ENCODE peak calls at places on chromosomes 12 and 14, in nine cellular contexts. S is GM23338, T is GM20000, D is Calu3, Y is epithelial cell of proximal tubule, E is foreskin fibroblast, B is RWPE1, U is progenitor cell of endocrine pancreas, N is IMR-90. C is an unnamed sample.
A peak's percentile ranks its signal among the peaks of the same experiment; 100 is the strongest.

GRCh38 chr14:55599250-55599879 is 19.4 kb downstream of the KTN1 start:
- DNase-seq in S (no peak), T (no peak), D (peak; percentile 82), Y (no peak), E (no peak), B (peak; percentile 20), U (no peak), N (no peak), C (no peak)

GRCh38 chr12:18552829-18553228 is 185.0 kb downstream of the PLCZ1 start:
- DNase-seq in S (no peak), T (no peak), D (no peak), Y (no peak), E (no peak), B (no peak), U (no peak), N (no peak), C (no peak)

GRCh38 chr12:118190266-118190665 is 54.3 kb downstream of the PEBP1 start:
- DNase-seq in S (peak; percentile 10), T (no peak), D (no peak), Y (no peak), E (peak; percentile 18), B (no peak), U (no peak), N (peak; percentile 30), C (no peak)

GRCh38 chr12:5794156-5794555 is 150.9 kb downstream of the ANO2 start:
- DNase-seq in S (no peak), T (no peak), D (no peak), Y (no peak), E (no peak), B (no peak), U (no peak), N (no peak), C (no peak)

GRCh38 chr12:45039757-45040156 is 11.1 kb downstream of the DBX2 start:
- DNase-seq in S (no peak), T (no peak), D (no peak), Y (no peak), E (no peak), B (no peak), U (no peak), N (no peak), C (no peak)

GRCh38 chr12:54028324-54029201 is at the start of gene HOXC6:
- DNase-seq in S (peak; percentile 57), T (no peak), D (peak; percentile 49), Y (no peak), E (no peak), B (peak; percentile 76), U (no peak), N (no peak), C (peak; percentile 40)

GRCh38 chr12:76186507-76186906 is 102.0 kb upstream of the NAP1L1 start:
- DNase-seq in S (no peak), T (no peak), D (no peak), Y (no peak), E (no peak), B (no peak), U (no peak), N (peak; percentile 64), C (no peak)

GRCh38 chr12:50727466-50727865 is 36.4 kb upstream of the ATF1 start:
- DNase-seq in S (no peak), T (no peak), D (no peak), Y (no peak), E (no peak), B (peak; percentile 17), U (no peak), N (no peak), C (no peak)

GRCh38 chr12:121124402-121125109 is 8.1 kb upstream of the P2RX7 start:
- DNase-seq in S (peak; percentile 23), T (no peak), D (peak; percentile 80), Y (peak; percentile 100), E (peak; percentile 59), B (peak; percentile 95), U (no peak), N (peak; percentile 91), C (no peak)

GRCh38 chr14:90658541-90658967 is 157.7 kb downstream of the TTC7B start:
- DNase-seq in S (no peak), T (peak; percentile 13), D (no peak), Y (no peak), E (no peak), B (no peak), U (no peak), N (peak; percentile 85), C (no peak)

GRCh38 chr14:100486025-100486828 is 101.0 kb downstream of the BEGAIN start:
- DNase-seq in S (peak; percentile 94), T (peak; percentile 77), D (peak; percentile 60), Y (no peak), E (peak; percentile 84), B (peak; percentile 76), U (peak; percentile 93), N (peak; percentile 65), C (peak; percentile 98)

GRCh38 chr14:100031506-100032281 is 33.5 kb upstream of the EVL start:
- DNase-seq in S (no peak), T (no peak), D (peak; percentile 59), Y (peak; percentile 97), E (peak; percentile 97), B (peak; percentile 97), U (no peak), N (peak; percentile 99), C (no peak)

GRCh38 chr14:70036665-70037064 is 152.1 kb downstream of the SLC8A3 start:
- DNase-seq in S (peak; percentile 46), T (no peak), D (no peak), Y (no peak), E (no peak), B (no peak), U (no peak), N (no peak), C (peak; percentile 39)
- TF ChIP-seq CTCF in S (peak; percentile 76), T (no peak), D (no peak), Y (no peak), E (no peak), B (no peak), U (peak; percentile 22), N (peak; percentile 16), C (peak; percentile 36)

GRCh38 chr14:39229222-39229543 is 4.5 kb upstream of the MIA2 start:
- DNase-seq in S (no peak), T (peak; percentile 30), D (no peak), Y (no peak), E (peak; percentile 20), B (no peak), U (no peak), N (peak; percentile 7), C (no peak)

GRCh38 chr14:39229601-39230110 is 4.1 kb upstream of the MIA2 start:
- DNase-seq in S (no peak), T (no peak), D (no peak), Y (no peak), E (no peak), B (no peak), U (no peak), N (no peak), C (no peak)

GRCh38 chr14:39233680-39234326 is at the start of gene MIA2:
- DNase-seq in S (no peak), T (no peak), D (no peak), Y (no peak), E (no peak), B (no peak), U (no peak), N (no peak), C (no peak)

GRCh38 chr14:39230416-39230815 is 3.3 kb upstream of the MIA2 start:
- DNase-seq in S (no peak), T (no peak), D (no peak), Y (no peak), E (peak; percentile 19), B (no peak), U (no peak), N (peak; percentile 42), C (no peak)

GRCh38 chr14:39232554-39233415 is 930 bp upstream of the MIA2 start:
- DNase-seq in S (no peak), T (peak; percentile 14), D (peak; percentile 22), Y (no peak), E (peak; percentile 75), B (no peak), U (no peak), N (peak; percentile 78), C (no peak)
- TF ChIP-seq CTCF in S (no peak), T (no peak), D (no peak), Y (no peak), E (no peak), B (no peak), U (no peak), N (no peak), C (no peak)

GRCh38 chr12:28872654-28873268 is 276.3 kb upstream of the FAR2 start:
- DNase-seq in S (peak; percentile 73), T (peak; percentile 30), D (peak; percentile 79), Y (peak; percentile 19), E (peak; percentile 41), B (peak; percentile 44), U (peak; percentile 71), N (peak; percentile 67), C (peak; percentile 67)

GRCh38 chr12:28874758-28875157 is 274.3 kb upstream of the FAR2 start:
- DNase-seq in S (no peak), T (no peak), D (no peak), Y (no peak), E (no peak), B (no peak), U (no peak), N (no peak), C (no peak)

GRCh38 chr12:28879379-28879778 is 269.7 kb upstream of the FAR2 start:
- DNase-seq in S (no peak), T (no peak), D (no peak), Y (no peak), E (no peak), B (no peak), U (no peak), N (no peak), C (no peak)

GRCh38 chr12:28878629-28879028 is 270.4 kb upstream of the FAR2 start:
- DNase-seq in S (no peak), T (no peak), D (no peak), Y (no peak), E (no peak), B (no peak), U (no peak), N (no peak), C (no peak)

DNA sequence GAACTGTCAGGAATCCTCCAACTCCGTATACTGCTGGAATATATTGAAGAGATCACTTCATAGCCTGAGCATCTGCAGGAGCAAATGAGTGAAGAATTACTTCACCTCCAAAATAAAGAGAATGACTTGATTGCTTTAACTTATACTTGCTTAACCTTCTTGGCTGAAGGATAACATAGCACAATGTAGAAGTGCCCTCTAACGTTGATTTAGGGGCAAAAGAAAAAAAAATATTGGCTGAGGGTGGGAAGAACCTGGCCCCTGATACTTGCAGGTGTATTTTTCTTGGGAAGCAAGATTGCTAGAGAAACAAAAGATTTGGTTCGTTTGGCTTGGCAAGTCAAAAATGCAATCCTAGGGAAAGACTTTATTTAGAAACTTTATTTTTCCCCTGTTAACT is 272.7 kb upstream of the FAR2 start:
- DNase-seq in S (no peak), T (no peak), D (no peak), Y (no peak), E (no peak), B (no peak), U (no peak), N (no peak), C (no peak)
- TF ChIP-seq CTCF in S (no peak), T (no peak), D (no peak), Y (peak; percentile 20), E (no peak), B (no peak), U (no peak), N (no peak), C (no peak)

GRCh38 chr14:25413058-25413457 is 363.1 kb upstream of the STXBP6 start:
- DNase-seq in S (no peak), T (no peak), D (no peak), Y (no peak), E (no peak), B (no peak), U (no peak), N (no peak), C (no peak)

GRCh38 chr14:25406818-25407217 is 356.9 kb upstream of the STXBP6 start:
- DNase-seq in S (peak; percentile 90), T (no peak), D (peak; percentile 41), Y (no peak), E (no peak), B (no peak), U (no peak), N (peak; percentile 8), C (peak; percentile 53)

GRCh38 chr14:25411933-25412757 is 362.2 kb upstream of the STXBP6 start:
- DNase-seq in S (peak; percentile 71), T (no peak), D (peak; percentile 2), Y (no peak), E (no peak), B (no peak), U (no peak), N (no peak), C (peak; percentile 30)
- TF ChIP-seq CTCF in S (peak; percentile 73), T (no peak), D (peak; percentile 10), Y (peak; percentile 27), E (peak; percentile 12), B (peak; percentile 42), U (peak; percentile 38), N (peak; percentile 18), C (peak; percentile 41)